ENCODE peak calls at places on chromosomes 3 and 15, in eight cellular contexts. F is thoracic aorta, O is fibroblast of pulmonary artery, Q is ovary, Y is heart right ventricle, R is heart left ventricle, N is fibroblast of lung, L is cardiac muscle cell. K is an unnamed sample.

GRCh38 chr3:18098960-18099587 is 326.1 kb downstream of the SATB1 start:
- DNase-seq in F (no peak), O (peak; percentile 56), Q (no peak), Y (no peak), R (no peak), N (peak; percentile 75), L (peak; percentile 54), K (peak; percentile 95)

GRCh38 chr3:121985841-121986240 is 36.2 kb downstream of the ILDR1 start:
- DNase-seq in F (no peak), O (no peak), Q (no peak), Y (no peak), R (no peak), N (no peak), L (no peak), K (no peak)

GRCh38 chr3:115646027-115646690 is 22.8 kb downstream of the GAP43 start:
- DNase-seq in F (no peak), O (no peak), Q (no peak), Y (no peak), R (no peak), N (no peak), L (no peak), K (peak; percentile 23)

GRCh38 chr3:85539232-85539631 is 580.4 kb downstream of the CADM2 start:
- DNase-seq in F (no peak), O (no peak), Q (no peak), Y (no peak), R (no peak), N (no peak), L (no peak), K (no peak)

GRCh38 chr15:65287515-65287845 is 797 bp upstream of the PARP16 start:
- DNase-seq in F (no peak), O (peak; percentile 8), Q (no peak), Y (no peak), R (no peak), N (no peak), L (no peak), K (no peak)

GRCh38 chr3:40452876-40453730 is 4.0 kb upstream of the RPL14 start:
- DNase-seq in F (peak; percentile 97), O (peak; percentile 99), Q (peak; percentile 96), Y (peak; percentile 98), R (peak; percentile 99), N (peak; percentile 98), L (peak; percentile 99), K (peak; percentile 98)

GRCh38 chr15:39208187-39208586 is 372.7 kb upstream of the THBS1 start:
- DNase-seq in F (no peak), O (no peak), Q (no peak), Y (no peak), R (no peak), N (no peak), L (no peak), K (no peak)

GRCh38 chr3:155744626-155745324 is at the start of gene PLCH1:
- DNase-seq in F (no peak), O (peak; percentile 44), Q (peak; percentile 53), Y (peak; percentile 56), R (peak; percentile 48), N (peak; percentile 48), L (peak; percentile 57), K (peak; percentile 39)

GRCh38 chr3:57065588-57065987 is 5.1 kb downstream of the SPATA12 start:
- DNase-seq in F (no peak), O (no peak), Q (no peak), Y (no peak), R (no peak), N (no peak), L (no peak), K (no peak)

GRCh38 chr15:99719096-99719541 is 14.1 kb downstream of the LYSMD4 start:
- DNase-seq in F (no peak), O (peak; percentile 53), Q (no peak), Y (no peak), R (no peak), N (peak; percentile 84), L (peak; percentile 80), K (peak; percentile 85)

GRCh38 chr15:75097939-75098338 is 74.5 kb downstream of the PPCDC start:
- DNase-seq in F (no peak), O (no peak), Q (no peak), Y (no peak), R (no peak), N (no peak), L (no peak), K (no peak)

GRCh38 chr3:178139116-178139515 is 397.1 kb upstream of the KCNMB2 start:
- DNase-seq in F (no peak), O (no peak), Q (no peak), Y (no peak), R (no peak), N (no peak), L (no peak), K (no peak)

GRCh38 chr3:25137606-25138005 is 290.5 kb upstream of the RARB start:
- DNase-seq in F (no peak), O (no peak), Q (no peak), Y (no peak), R (no peak), N (no peak), L (no peak), K (no peak)

GRCh38 chr15:65331811-65332210 is 27.3 kb downstream of the RNU5B-1 start:
- DNase-seq in F (no peak), O (no peak), Q (no peak), Y (no peak), R (no peak), N (no peak), L (no peak), K (no peak)

GRCh38 chr3:61448378-61448777 is 113.0 kb upstream of the PTPRG start:
- DNase-seq in F (no peak), O (peak; percentile 27), Q (no peak), Y (peak; percentile 6), R (peak; percentile 33), N (no peak), L (peak; percentile 20), K (peak; percentile 36)

GRCh38 chr3:27089063-27089462 is 280.1 kb downstream of the NEK10 start:
- DNase-seq in F (no peak), O (no peak), Q (no peak), Y (no peak), R (no peak), N (peak; percentile 23), L (peak; percentile 22), K (peak; percentile 28)

GRCh38 chr15:71355268-71355667 is 240.0 kb downstream of the THSD4 start:
- DNase-seq in F (no peak), O (no peak), Q (no peak), Y (no peak), R (no peak), N (no peak), L (no peak), K (no peak)

GRCh38 chr3:112757197-112757596 is 89.5 kb downstream of the CD200R1L start:
- DNase-seq in F (no peak), O (no peak), Q (no peak), Y (no peak), R (no peak), N (no peak), L (no peak), K (no peak)

GRCh38 chr3:101849714-101850326 is 506 bp downstream of the NFKBIZ start:
- DNase-seq in F (no peak), O (no peak), Q (peak; percentile 63), Y (peak; percentile 24), R (peak; percentile 60), N (no peak), L (no peak), K (no peak)

GRCh38 chr15:68764090-68764489 is 56.6 kb downstream of the ANP32A start:
- DNase-seq in F (no peak), O (no peak), Q (no peak), Y (no peak), R (no peak), N (no peak), L (no peak), K (no peak)

GRCh38 chr15:70361891-70362290 is 264.2 kb upstream of the TLE3 start:
- DNase-seq in F (no peak), O (no peak), Q (no peak), Y (no peak), R (no peak), N (no peak), L (no peak), K (no peak)

GRCh38 chr15:56353119-56353518 is 12.1 kb upstream of the TEX9 start:
- DNase-seq in F (no peak), O (peak; percentile 35), Q (no peak), Y (no peak), R (no peak), N (no peak), L (peak; percentile 22), K (peak; percentile 7)

GRCh38 chr3:183189641-183190040 is 27.1 kb upstream of the LAMP3 start:
- DNase-seq in F (no peak), O (no peak), Q (no peak), Y (no peak), R (no peak), N (no peak), L (no peak), K (no peak)

GRCh38 chr3:62525276-62525675 is 151.9 kb upstream of the FEZF2 start:
- DNase-seq in F (no peak), O (no peak), Q (no peak), Y (no peak), R (no peak), N (peak; percentile 27), L (peak; percentile 1), K (peak; percentile 69)

GRCh38 chr15:91942676-91943417 is 89.3 kb downstream of the SLCO3A1 start:
- DNase-seq in F (peak; percentile 66), O (peak; percentile 95), Q (peak; percentile 76), Y (peak; percentile 88), R (peak; percentile 87), N (peak; percentile 95), L (peak; percentile 97), K (peak; percentile 95)

GRCh38 chr15:31365655-31366127 is 39.1 kb downstream of the KLF13 start:
- DNase-seq in F (peak; percentile 78), O (peak; percentile 92), Q (peak; percentile 82), Y (peak; percentile 91), R (peak; percentile 93), N (peak; percentile 93), L (peak; percentile 97), K (peak; percentile 92)
- TF ChIP-seq CTCF in F (peak; percentile 60), O (peak; percentile 44), Q (peak; percentile 40), Y (peak; percentile 53), R (no peak), N (peak; percentile 51), L (peak; percentile 45), K (peak; percentile 44)

GRCh38 chr15:76150508-76150907 is 90.7 kb downstream of the TMEM266 start:
- DNase-seq in F (no peak), O (no peak), Q (no peak), Y (no peak), R (no peak), N (no peak), L (no peak), K (no peak)
- H3K4me3 ChIP-seq in F (peak overlapping the region; percentile 37), O (no peak overlapping the region), Q (no peak overlapping the region), Y (no peak overlapping the region), R (no peak overlapping the region), N (no peak overlapping the region), L (no peak overlapping the region), K (no peak overlapping the region)

DNA sequence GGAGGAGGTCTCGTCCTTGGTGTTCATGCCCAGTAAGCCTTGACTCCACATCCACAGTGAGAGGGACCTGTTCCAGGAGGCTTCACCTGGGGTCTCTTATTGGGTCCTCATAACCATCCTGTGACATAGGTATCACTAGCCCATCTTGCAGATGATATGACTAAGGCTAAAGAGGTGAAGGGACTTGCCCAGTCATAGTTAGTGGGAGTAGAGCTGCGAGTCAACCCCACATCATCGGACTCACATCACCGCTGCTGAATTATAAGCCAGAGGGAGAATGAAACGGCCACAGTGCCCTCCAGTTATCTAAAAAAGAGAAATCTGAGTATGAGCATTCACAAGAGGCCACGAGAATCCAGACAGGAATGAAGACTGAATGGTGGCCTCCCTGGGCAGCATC is 66.0 kb downstream of the MESD start:
- DNase-seq in F (no peak), O (no peak), Q (no peak), Y (no peak), R (no peak), N (no peak), L (no peak), K (peak; percentile 33)
- TF ChIP-seq CTCF in F (no peak), O (no peak), Q (no peak), Y (no peak), R (no peak), N (no peak), L (no peak), K (no peak)

GRCh38 chr3:43316783-43317460 is 30.6 kb downstream of the SNRK start:
- DNase-seq in F (no peak), O (no peak), Q (no peak), Y (no peak), R (no peak), N (no peak), L (no peak), K (no peak)
- H3K4me3 ChIP-seq in F (no peak overlapping the region), O (no peak overlapping the region), Q (no peak overlapping the region), Y (no peak overlapping the region), R (no peak overlapping the region), N (no peak overlapping the region), L (no peak overlapping the region), K (no peak overlapping the region)